ENCODE peak calls at places on chromosomes 4 and X, in nine cellular contexts. J, K, G, A, E, T, S, C and P are unnamed samples.

GRCh38 chr4:188138227-188138626 is 1.0 kb upstream of the TRIML1 start:
- DNase-seq in J (no peak), K (no peak), G (no peak), A (no peak), E (no peak), T (no peak), S (no peak), C (no peak), P (no peak)

GRCh38 chr4:42655248-42655647 is 1.7 kb downstream of the ATP8A1 start:
- DNase-seq in J (no peak), K (no peak), G (no peak), A (no peak), E (no peak), T (no peak), S (no peak), C (no peak), P (no peak)

GRCh38 chr4:15955670-15956069 is 7.3 kb downstream of the FGFBP2 start:
- DNase-seq in J (no peak), K (peak; percentile 23), G (no peak), A (no peak), E (no peak), T (no peak), S (no peak), C (no peak), P (no peak)

GRCh38 chr4:1488831-1489638 is 82.8 kb upstream of the NKX1-1 start:
- DNase-seq in J (no peak), K (no peak), G (no peak), A (no peak), E (no peak), T (peak; percentile 7), S (no peak), C (no peak), P (peak; percentile 10)

GRCh38 chr4:84498203-84499026 is 677 bp downstream of the NKX6-1 start:
- DNase-seq in J (no peak), K (peak; percentile 7), G (no peak), A (no peak), E (no peak), T (peak; percentile 41), S (no peak), C (no peak), P (no peak)

GRCh38 chr4:8700576-8700975 is 108.0 kb downstream of the CPZ start:
- DNase-seq in J (no peak), K (no peak), G (no peak), A (no peak), E (no peak), T (no peak), S (no peak), C (no peak), P (no peak)

GRCh38 chr4:190020790-190021717 is 6.0 kb downstream of the FRG2 start:
- DNase-seq in J (peak; percentile 47), K (peak; percentile 29), G (no peak), A (no peak), E (peak; percentile 19), T (peak; percentile 73), S (no peak), C (no peak), P (no peak)

GRCh38 chr4:89299153-89299789 is 8.3 kb downstream of the GPRIN3 start:
- DNase-seq in J (peak; percentile 47), K (no peak), G (no peak), A (no peak), E (peak; percentile 29), T (no peak), S (no peak), C (no peak), P (no peak)

GRCh38 chr4:146335763-146336412 is 121.5 kb downstream of the REELD1 start:
- DNase-seq in J (no peak), K (no peak), G (no peak), A (no peak), E (no peak), T (no peak), S (no peak), C (no peak), P (no peak)

GRCh38 chr4:185582651-185583400 is 47.5 kb upstream of the PDLIM3 start:
- DNase-seq in J (no peak), K (no peak), G (no peak), A (no peak), E (no peak), T (no peak), S (no peak), C (no peak), P (no peak)

GRCh38 chrX:146602246-146602645 is 207.3 kb upstream of the CXorf51B start:
- DNase-seq in J (no peak), K (no peak), G (no peak), A (no peak), E (no peak), T (no peak), S (no peak), C (no peak), P (no peak)

GRCh38 chr4:29852537-29852936 is 867.6 kb upstream of the PCDH7 start:
- DNase-seq in J (no peak), K (no peak), G (no peak), A (no peak), E (no peak), T (no peak), S (no peak), C (no peak), P (no peak)

GRCh38 chrX:100413231-100413630 is 3.2 kb upstream of the PCDH19 start:
- DNase-seq in J (peak; percentile 29), K (peak; percentile 48), G (peak; percentile 51), A (peak; percentile 13), E (no peak), T (no peak), S (no peak), C (peak; percentile 26), P (no peak)

GRCh38 chr4:5114911-5115310 is 63.6 kb downstream of the STK32B start:
- DNase-seq in J (no peak), K (peak; percentile 58), G (no peak), A (no peak), E (no peak), T (no peak), S (no peak), C (no peak), P (no peak)

GRCh38 chrX:10121787-10122186 is 35.0 kb upstream of the CLCN4 start:
- DNase-seq in J (no peak), K (no peak), G (peak; percentile 68), A (no peak), E (no peak), T (no peak), S (no peak), C (no peak), P (no peak)

DNA sequence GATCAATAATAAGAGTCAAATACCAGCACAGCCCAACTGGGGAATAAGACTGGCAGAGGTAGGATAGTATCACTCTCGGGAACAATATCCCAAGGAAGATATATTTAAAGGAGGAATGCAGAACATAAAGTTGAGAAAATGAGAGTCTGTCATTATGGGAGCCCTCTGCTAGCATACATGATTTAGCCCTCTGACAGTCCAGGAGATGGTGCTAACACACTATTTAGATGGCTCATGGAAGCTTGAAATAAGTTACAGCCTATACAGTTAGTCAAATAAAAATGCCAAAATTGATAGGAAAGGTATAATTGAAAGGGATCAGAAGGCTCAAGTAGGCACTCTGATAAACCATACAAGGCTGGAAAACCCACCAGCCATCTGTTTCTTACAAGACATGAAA is 201.0 kb upstream of the NEIL3 start:
- DNase-seq in J (no peak), K (peak; percentile 68), G (no peak), A (no peak), E (no peak), T (no peak), S (no peak), C (no peak), P (no peak)
- TF ChIP-seq CTCF in J (no peak), K (peak; percentile 76), G (no peak), A (peak; percentile 66), E (peak; percentile 23), T (no peak), S (no peak), C (peak; percentile 11), P (no peak)

DNA sequence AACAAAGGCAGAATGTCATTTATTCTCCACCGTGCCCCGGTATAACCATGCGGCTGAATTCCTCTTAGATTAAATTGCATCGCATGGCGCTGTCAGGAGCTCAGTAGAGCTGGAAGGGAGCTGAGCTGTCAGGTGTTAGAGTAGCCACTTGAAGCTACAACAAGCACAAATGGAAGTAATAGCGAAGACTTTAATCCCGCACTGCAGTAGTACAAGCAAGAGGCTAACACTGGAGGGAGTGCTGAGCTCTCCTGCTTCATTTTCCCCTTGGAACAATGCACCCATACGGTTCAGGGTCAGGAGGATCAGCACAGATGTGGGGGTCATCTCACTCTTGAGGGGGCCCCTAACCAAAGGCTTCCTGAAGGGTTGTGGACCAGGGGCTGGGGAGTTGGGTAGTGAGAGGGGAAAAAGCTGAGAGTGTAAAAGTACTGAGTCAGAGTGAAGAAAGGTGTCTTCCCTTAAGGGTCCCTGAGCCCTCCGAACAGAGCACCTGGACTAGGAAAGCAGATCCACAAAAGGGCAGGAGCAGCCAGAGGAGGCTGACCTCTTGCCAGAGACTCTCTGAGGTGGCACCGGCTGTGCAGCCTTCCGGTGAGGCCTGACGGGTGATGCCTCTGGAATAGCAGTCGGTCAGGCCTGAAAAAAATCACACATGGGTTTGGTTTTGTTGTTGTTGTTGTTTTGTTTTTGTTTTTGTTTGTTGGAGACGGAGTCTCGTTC is 36.0 kb upstream of the CBR4 start:
- DNase-seq in J (no peak), K (no peak), G (no peak), A (no peak), E (no peak), T (peak; percentile 27), S (no peak), C (no peak), P (no peak)
- TF ChIP-seq CTCF in J (no peak), K (no peak), G (no peak), A (peak; percentile 14), E (no peak), T (no peak), S (no peak), C (peak; percentile 43), P (no peak)

DNA sequence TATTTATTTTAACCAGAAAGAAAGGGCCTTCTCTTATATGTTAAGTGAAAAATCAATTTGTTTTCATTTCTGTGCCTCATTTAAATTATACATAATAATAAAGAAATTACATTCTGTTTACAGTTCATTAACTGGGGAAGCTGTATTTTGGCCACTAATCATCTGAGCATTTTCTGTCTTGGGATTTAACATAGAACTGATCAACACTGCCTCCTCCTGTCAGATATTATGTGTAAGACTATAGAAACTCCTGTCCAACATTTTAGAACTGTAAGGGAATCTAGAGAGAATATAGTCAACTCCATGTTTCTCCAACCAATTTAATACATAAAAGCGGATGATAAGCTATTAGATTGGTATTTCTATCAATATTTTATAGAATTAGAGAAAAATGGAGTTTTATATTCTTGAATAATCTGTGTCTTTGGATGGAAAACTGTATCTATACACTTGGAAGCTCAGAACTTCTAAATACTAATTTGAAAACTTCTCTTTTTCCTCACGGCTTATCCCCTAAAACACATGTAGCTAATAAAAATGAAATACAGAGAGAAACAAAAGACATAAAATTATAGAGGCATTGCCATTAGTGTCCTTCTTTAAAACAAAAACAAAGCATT is 33.0 kb downstream of the ENPEP start:
- DNase-seq in J (no peak), K (peak; percentile 46), G (no peak), A (no peak), E (no peak), T (no peak), S (no peak), C (no peak), P (no peak)
- TF ChIP-seq CTCF in J (peak; percentile 24), K (peak; percentile 58), G (no peak), A (peak; percentile 51), E (peak; percentile 44), T (no peak), S (no peak), C (peak; percentile 39), P (no peak)

DNA sequence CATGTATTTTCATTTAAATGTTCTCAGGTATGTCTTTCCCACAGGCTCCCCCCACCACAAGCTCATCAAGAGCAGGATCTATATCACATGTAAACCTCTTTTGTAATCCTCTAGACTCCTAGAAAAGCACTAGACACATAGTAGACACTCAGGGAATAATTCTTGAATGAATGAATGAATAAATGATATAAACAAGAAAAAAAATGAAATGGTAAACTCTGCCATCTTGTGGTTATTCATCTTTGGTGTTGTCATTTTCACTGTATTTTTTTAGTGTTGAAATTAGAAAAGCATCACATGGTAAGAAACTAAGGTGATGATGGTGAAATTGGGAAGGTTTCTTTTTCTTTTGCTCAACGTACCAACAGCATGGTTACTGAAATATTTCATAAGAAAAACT is 34.2 kb upstream of the C1GALT1C1 start:
- DNase-seq in J (no peak), K (peak; percentile 13), G (no peak), A (no peak), E (no peak), T (no peak), S (no peak), C (no peak), P (no peak)
- TF ChIP-seq CTCF in J (no peak), K (peak; percentile 40), G (no peak), A (peak; percentile 11), E (no peak), T (no peak), S (no peak), C (peak; percentile 28), P (peak; percentile 52)